ENCODE peak calls at places on chromosomes 3 and 15, in four cellular contexts. C, X, J and W are unnamed samples.

GRCh38 chr3:25554376-25554775 is 110.3 kb downstream of the TOP2B start:
- DNase-seq in C (no peak), X (no peak), J (no peak), W (no peak)

GRCh38 chr3:89682556-89682955 is 575.1 kb downstream of the EPHA3 start:
- DNase-seq in C (no peak), X (no peak), J (no peak), W (no peak)

GRCh38 chr15:40249477-40250303 is 10.8 kb downstream of the PAK6 start:
- DNase-seq in C (peak; percentile 37), X (no peak), J (no peak), W (no peak)

GRCh38 chr3:23895181-23895580 is 21.6 kb downstream of the NKIRAS1 start:
- DNase-seq in C (no peak), X (no peak), J (no peak), W (no peak)

GRCh38 chr3:9169326-9169725 is 80.1 kb downstream of the SRGAP3 start:
- DNase-seq in C (no peak), X (no peak), J (no peak), W (no peak)

GRCh38 chr15:54298396-54298795 is 320.2 kb downstream of the UNC13C start:
- DNase-seq in C (no peak), X (no peak), J (no peak), W (no peak)

GRCh38 chr15:23411841-23412240 is 35.2 kb downstream of the GOLGA6L2 start:
- DNase-seq in C (no peak), X (no peak), J (no peak), W (no peak)

GRCh38 chr15:57861039-57861638 is 154.6 kb downstream of the POLR2M start:
- DNase-seq in C (peak; percentile 66), X (peak; percentile 63), J (no peak), W (no peak)

GRCh38 chr3:109224333-109224732 is 87.8 kb downstream of the C3orf85 start:
- DNase-seq in C (no peak), X (peak; percentile 66), J (peak; percentile 77), W (peak; percentile 84)

GRCh38 chr15:60647246-60647645 is 168.3 kb upstream of the ICE2 start:
- DNase-seq in C (no peak), X (no peak), J (no peak), W (no peak)

GRCh38 chr3:101548527-101549105 is 13.1 kb upstream of the TRMT10C start:
- DNase-seq in C (no peak), X (no peak), J (no peak), W (no peak)

GRCh38 chr3:113287818-113288648 is 76.7 kb downstream of the BOC start:
- DNase-seq in C (peak; percentile 72), X (peak; percentile 71), J (peak; percentile 83), W (no peak)

GRCh38 chr15:42226648-42227047 is 18.5 kb upstream of the VPS39 start:
- DNase-seq in C (no peak), X (no peak), J (no peak), W (no peak)

GRCh38 chr3:64152100-64152499 is 73.2 kb downstream of the PRICKLE2 start:
- DNase-seq in C (peak; percentile 89), X (no peak), J (no peak), W (no peak)

GRCh38 chr3:31918179-31919165 is 62.6 kb downstream of the OSBPL10 start:
- DNase-seq in C (no peak), X (peak; percentile 70), J (no peak), W (no peak)

GRCh38 chr3:149128856-149129255 is 582 bp upstream of the HPS3 start:
- DNase-seq in C (peak; percentile 12), X (no peak), J (no peak), W (no peak)

GRCh38 chr3:14518432-14518802 is 21.7 kb downstream of the GRIP2 start:
- DNase-seq in C (no peak), X (no peak), J (no peak), W (peak; percentile 12)

GRCh38 chr3:14519406-14519805 is 20.7 kb downstream of the GRIP2 start:
- DNase-seq in C (no peak), X (no peak), J (no peak), W (peak; percentile 14)

GRCh38 chr3:14517601-14518431 is 22.3 kb downstream of the GRIP2 start:
- DNase-seq in C (no peak), X (no peak), J (no peak), W (peak; percentile 23)

GRCh38 chr3:14520149-14520548 is 20.0 kb downstream of the GRIP2 start:
- DNase-seq in C (no peak), X (no peak), J (no peak), W (peak; percentile 39)

DNA sequence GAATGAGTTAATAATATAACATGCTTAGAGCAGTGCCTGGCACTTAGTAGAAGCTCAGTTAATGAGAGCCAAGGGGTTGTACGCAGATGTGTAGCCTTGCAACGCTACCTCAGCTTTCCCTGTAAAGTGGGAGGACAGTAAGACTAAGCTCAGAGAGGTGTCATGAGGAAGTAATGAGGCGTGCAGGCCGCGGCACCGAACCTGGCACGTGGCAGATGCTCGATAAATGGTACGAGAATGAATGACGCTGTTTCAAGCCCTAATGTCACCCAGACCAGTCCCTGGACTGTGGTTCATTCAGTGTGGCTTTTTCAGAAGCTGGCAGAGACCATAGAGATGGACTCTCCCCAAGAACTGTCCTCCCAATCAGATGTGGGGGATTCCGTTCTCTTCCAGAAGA is 21.2 kb downstream of the GRIP2 start:
- DNase-seq in C (no peak), X (no peak), J (no peak), W (peak; percentile 10)
- H3K56ac ChIP-seq in C (no peak overlapping the region), X (no peak overlapping the region), J (no peak overlapping the region), W (no peak overlapping the region)

DNA sequence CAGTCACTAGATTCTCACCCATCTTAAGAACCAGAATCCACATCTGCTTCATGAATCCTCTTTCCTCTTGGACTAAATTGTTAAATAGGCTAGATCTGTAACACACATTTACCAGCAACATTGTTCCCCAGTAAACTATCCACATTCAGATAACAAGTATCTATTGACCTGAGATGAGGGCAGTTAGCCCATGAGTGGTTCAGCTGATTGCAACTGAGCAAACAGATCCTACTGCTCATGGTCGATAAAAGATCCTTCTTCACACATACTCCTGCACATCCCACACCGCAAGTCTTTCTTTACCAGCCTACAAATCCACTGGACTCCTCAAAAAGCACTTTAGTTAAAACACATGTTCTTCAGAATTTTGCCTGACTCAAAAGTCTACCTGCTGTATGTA is 59.2 kb downstream of the UACA start:
- DNase-seq in C (no peak), X (no peak), J (no peak), W (no peak)
- H3K56ac ChIP-seq in C (no peak overlapping the region), X (no peak overlapping the region), J (no peak overlapping the region), W (no peak overlapping the region)

GRCh38 chr3:17473761-17474160 is 268.7 kb downstream of the TBC1D5 start:
- DNase-seq in C (peak; percentile 23), X (no peak), J (no peak), W (no peak)
- H3K56ac ChIP-seq in C (no peak overlapping the region), X (no peak overlapping the region), J (no peak overlapping the region), W (no peak overlapping the region)

GRCh38 chr3:37588761-37589160 is 272.9 kb upstream of the CTDSPL start:
- DNase-seq in C (no peak), X (no peak), J (no peak), W (no peak)

GRCh38 chr3:37591130-37591865 is 270.4 kb upstream of the CTDSPL start:
- DNase-seq in C (no peak), X (no peak), J (no peak), W (no peak)

GRCh38 chr3:37593796-37594195 is 267.9 kb upstream of the CTDSPL start:
- DNase-seq in C (no peak), X (no peak), J (no peak), W (no peak)

GRCh38 chr3:37592328-37592727 is 269.4 kb upstream of the CTDSPL start:
- DNase-seq in C (no peak), X (peak; percentile 22), J (no peak), W (no peak)

DNA sequence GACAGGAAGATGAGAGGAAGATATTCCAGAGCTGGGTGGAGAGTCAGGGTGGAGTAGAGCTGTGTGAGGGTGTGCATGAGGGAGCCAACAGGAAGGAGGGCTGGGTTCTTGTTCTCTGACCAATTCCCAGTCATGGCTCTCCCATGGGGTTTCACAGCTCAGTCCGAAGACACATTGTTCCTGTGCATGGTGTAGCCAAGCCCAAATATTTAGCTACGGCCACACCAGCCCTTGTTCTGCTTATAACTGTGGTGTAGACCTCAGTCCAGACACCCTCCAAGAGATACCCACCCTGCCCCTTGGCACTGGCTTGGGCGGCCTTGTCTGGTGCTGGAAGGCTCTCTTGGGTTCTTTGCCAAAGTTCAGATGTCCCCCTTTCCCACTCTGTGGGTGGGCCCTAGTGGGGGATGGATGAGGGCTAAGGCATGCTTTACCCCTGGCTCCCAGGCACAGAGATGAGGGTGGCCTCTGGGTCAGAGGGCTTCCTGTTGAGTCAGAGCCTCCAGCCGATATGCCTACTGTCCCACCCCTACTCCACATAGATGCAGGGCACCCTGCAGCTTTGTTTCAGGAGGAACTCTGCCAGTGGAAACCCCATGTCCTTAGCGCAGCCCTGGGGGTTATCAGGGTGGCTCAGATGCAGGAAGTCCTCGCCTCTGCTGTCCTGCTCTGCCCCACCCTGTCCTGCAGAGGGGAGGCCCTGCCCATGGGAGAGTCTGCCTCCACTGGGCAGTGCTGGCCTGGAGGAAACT is 271.2 kb upstream of the CTDSPL start:
- DNase-seq in C (no peak), X (peak; percentile 8), J (no peak), W (no peak)
- H3K56ac ChIP-seq in C (no peak overlapping the region), X (no peak overlapping the region), J (no peak overlapping the region), W (no peak overlapping the region)

DNA sequence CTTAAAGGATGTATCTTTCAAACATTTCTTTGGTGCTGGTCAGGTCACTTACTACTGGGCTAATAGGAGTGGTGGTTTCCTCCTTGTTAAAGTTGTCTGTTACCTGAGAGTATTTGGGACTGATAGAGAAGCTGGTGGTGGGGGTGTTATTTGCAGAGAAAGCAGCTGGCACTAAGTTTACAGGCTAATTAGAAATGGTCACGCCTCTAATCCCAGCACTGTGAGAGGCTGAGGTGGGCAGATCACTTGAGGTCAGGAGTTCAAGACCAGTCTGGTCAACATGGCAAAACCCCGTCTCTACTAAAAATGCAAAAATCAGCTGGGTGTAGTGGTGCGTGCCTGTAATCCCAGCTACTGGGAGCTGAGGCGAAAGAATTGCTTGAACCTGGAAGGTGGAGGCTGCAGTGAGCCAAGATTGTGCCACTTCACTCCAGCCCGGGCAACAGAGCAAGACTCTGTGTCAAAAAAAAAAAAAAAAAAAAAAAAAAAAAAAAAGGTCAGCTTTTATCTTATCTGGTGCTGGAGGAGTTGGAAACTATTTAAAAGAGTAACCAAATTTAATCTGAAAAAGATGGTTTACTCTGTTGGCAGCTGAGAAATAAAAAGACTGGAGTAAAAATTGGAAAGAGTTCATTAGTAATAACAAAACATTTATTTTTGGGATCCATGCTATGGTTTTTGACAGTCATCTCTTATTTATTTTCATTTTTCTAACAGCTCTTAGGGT is 332.6 kb downstream of the PTPRG start:
- DNase-seq in C (no peak), X (no peak), J (no peak), W (no peak)
- H3K56ac ChIP-seq in C (no peak overlapping the region), X (no peak overlapping the region), J (no peak overlapping the region), W (no peak overlapping the region)

GRCh38 chr15:89772933-89773583 is 3.1 kb upstream of the MESP2 start:
- DNase-seq in C (peak; percentile 65), X (no peak), J (no peak), W (no peak)

GRCh38 chr15:89776274-89777072 is at the start of gene MESP2:
- DNase-seq in C (peak; percentile 65), X (peak; percentile 93), J (peak; percentile 90), W (peak; percentile 94)

GRCh38 chr15:89775815-89776214 is 317 bp upstream of the MESP2 start:
- DNase-seq in C (no peak), X (no peak), J (no peak), W (no peak)

GRCh38 chr15:89777073-89777820 is 1.1 kb downstream of the MESP2 start:
- DNase-seq in C (no peak), X (no peak), J (no peak), W (no peak)

DNA sequence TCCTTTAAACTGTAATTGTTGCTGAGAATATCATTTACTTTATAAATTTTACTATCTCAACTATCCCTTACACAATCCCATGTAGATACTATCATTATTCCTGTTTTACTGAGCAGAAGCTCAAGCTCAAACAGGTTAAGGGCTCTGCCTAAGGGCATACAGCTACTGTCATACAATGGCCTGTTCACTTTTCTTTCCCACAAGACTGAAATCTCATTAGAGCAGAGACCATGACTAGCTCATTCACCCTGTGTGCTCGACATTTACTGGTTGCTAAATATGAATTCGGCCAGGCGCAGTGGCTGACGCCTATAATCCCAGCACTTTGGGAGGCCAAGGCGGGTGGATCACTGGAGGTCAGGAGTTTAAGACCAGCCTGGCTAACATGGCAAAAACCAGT is 1.6 kb upstream of the MESP2 start:
- DNase-seq in C (no peak), X (no peak), J (no peak), W (no peak)
- H3K56ac ChIP-seq in C (no peak overlapping the region), X (no peak overlapping the region), J (no peak overlapping the region), W (no peak overlapping the region)